ENCODE peak calls at places on chromosomes 7 and 10, in eight cellular contexts. R, O, W, S, Y, L, T and F are unnamed samples.

GRCh38 chr7:447523-447922 is 72.1 kb downstream of the PDGFA start:
- DNase-seq in S (no peak), R (no peak), W (no peak), O (no peak), Y (no peak), T (no peak), L (no peak), F (no peak)

GRCh38 chr7:84187813-84188212 is 6.8 kb downstream of the SEMA3A start:
- DNase-seq in O (no peak), T (no peak), R (no peak), W (no peak), L (no peak), S (no peak), Y (no peak), F (no peak)

GRCh38 chr7:131300572-131301466 is 26.9 kb upstream of the MKLN1 start:
- DNase-seq in O (no peak), L (no peak), W (no peak), S (no peak), T (no peak), R (no peak), Y (no peak), F (no peak)

GRCh38 chr7:36650766-36651310 is 73.5 kb downstream of the AOAH start:
- DNase-seq in T (no peak), S (no peak), Y (no peak), O (no peak), R (no peak), L (no peak), W (no peak), F (no peak)

GRCh38 chr7:138962561-138963270 is 18.5 kb downstream of the KIAA1549 start:
- DNase-seq in R (no peak), T (no peak), L (no peak), O (no peak), S (no peak), Y (no peak), W (no peak), F (no peak)

GRCh38 chr10:68231106-68231901 is 609 bp downstream of the ATOH7 start:
- DNase-seq in O (peak), Y (no peak), R (peak), W (no peak), T (peak), S (peak), L (peak), F (peak)

GRCh38 chr7:71507665-71508064 is 375.7 kb downstream of the GALNT17 start:
- DNase-seq in O (no peak), T (no peak), R (no peak), S (no peak), Y (no peak), W (no peak), L (no peak), F (no peak)

GRCh38 chr10:52801951-52802350 is 29.4 kb upstream of the MBL2 start:
- DNase-seq in L (no peak), Y (no peak), T (no peak), R (no peak), S (no peak), W (no peak), O (no peak), F (no peak)

GRCh38 chr7:92178928-92179373 is at the start of gene LRRD1:
- DNase-seq in R (peak), Y (peak), O (no peak), W (peak), T (peak), S (peak), L (peak), F (peak)

GRCh38 chr7:101315336-101315735 is 6.3 kb downstream of the IFT22 start:
- DNase-seq in T (no peak), W (no peak), Y (peak), S (peak), L (no peak), R (peak), O (peak), F (no peak)

GRCh38 chr7:152751449-152752141 is 8.0 kb upstream of the ACTR3B start:
- DNase-seq in Y (no peak), R (no peak), L (no peak), T (no peak), W (no peak), O (no peak), S (no peak), F (no peak)

GRCh38 chr7:135744938-135745701 is 3.5 kb downstream of the FAM180A start:
- DNase-seq in T (no peak), Y (no peak), R (no peak), O (peak), W (no peak), S (no peak), L (no peak), F (no peak)

GRCh38 chr10:26044123-26044749 is 110.2 kb downstream of the MYO3A start:
- DNase-seq in T (no peak), L (no peak), S (no peak), O (peak), R (peak), Y (no peak), W (no peak), F (no peak)